ENCODE peak calls at places on chromosomes 13 and 19, in nine cellular contexts. One of them, this sample, is unnamed.

GRCh38 chr19:3670796-3671679 is 29.2 kb downstream of the PIP5K1C start:
- DNase-seq in choroid plexus epithelial cell: peak
- DNase-seq in cardiac muscle cell: peak
- DNase-seq in spleen: no peak
- DNase-seq in brain microvascular endothelial cell: peak
- DNase-seq in BJ: peak
- DNase-seq in GM23338: no peak
- DNase-seq in dorsolateral prefrontal cortex: no peak
- DNase-seq in A673: no peak
- DNase-seq in this sample: peak

GRCh38 chr13:99386911-99387788 is 80.0 kb upstream of the GPR183 start:
- DNase-seq in spleen: peak
- DNase-seq in A673: peak
- DNase-seq in dorsolateral prefrontal cortex: no peak
- DNase-seq in choroid plexus epithelial cell: peak
- DNase-seq in cardiac muscle cell: peak
- DNase-seq in brain microvascular endothelial cell: peak
- DNase-seq in BJ: no peak
- DNase-seq in GM23338: peak
- DNase-seq in this sample: no peak

GRCh38 chr13:77698211-77699058 is 948 bp downstream of the SLAIN1 start:
- DNase-seq in choroid plexus epithelial cell: no peak
- DNase-seq in A673: peak
- DNase-seq in BJ: no peak
- DNase-seq in spleen: peak
- DNase-seq in dorsolateral prefrontal cortex: peak
- DNase-seq in brain microvascular endothelial cell: no peak
- DNase-seq in cardiac muscle cell: no peak
- DNase-seq in GM23338: peak
- DNase-seq in this sample: peak

GRCh38 chr13:39451301-39451700 is 151.7 kb downstream of the LHFPL6 start:
- DNase-seq in choroid plexus epithelial cell: peak
- DNase-seq in dorsolateral prefrontal cortex: no peak
- DNase-seq in GM23338: no peak
- DNase-seq in cardiac muscle cell: peak
- DNase-seq in brain microvascular endothelial cell: no peak
- DNase-seq in A673: peak
- DNase-seq in spleen: no peak
- DNase-seq in BJ: no peak
- DNase-seq in this sample: no peak

GRCh38 chr19:46546194-46546896 is 50.7 kb upstream of the PNMA8B start:
- DNase-seq in BJ: no peak
- DNase-seq in choroid plexus epithelial cell: peak
- DNase-seq in brain microvascular endothelial cell: peak
- DNase-seq in GM23338: peak
- DNase-seq in cardiac muscle cell: no peak
- DNase-seq in A673: peak
- DNase-seq in dorsolateral prefrontal cortex: peak
- DNase-seq in spleen: peak
- DNase-seq in this sample: peak

GRCh38 chr13:100674363-100674847 is at the start of gene TMTC4:
- DNase-seq in choroid plexus epithelial cell: no peak
- DNase-seq in dorsolateral prefrontal cortex: no peak
- DNase-seq in spleen: no peak
- DNase-seq in GM23338: peak
- DNase-seq in BJ: no peak
- DNase-seq in cardiac muscle cell: no peak
- DNase-seq in A673: no peak
- DNase-seq in brain microvascular endothelial cell: no peak
- DNase-seq in this sample: no peak

GRCh38 chr19:5035105-5035761 is 66.3 kb downstream of the KDM4B start:
- DNase-seq in GM23338: no peak
- DNase-seq in choroid plexus epithelial cell: no peak
- DNase-seq in dorsolateral prefrontal cortex: no peak
- DNase-seq in brain microvascular endothelial cell: no peak
- DNase-seq in cardiac muscle cell: no peak
- DNase-seq in spleen: no peak
- DNase-seq in A673: no peak
- DNase-seq in BJ: no peak
- DNase-seq in this sample: no peak

GRCh38 chr19:41304706-41305483 is 5.1 kb upstream of the CCDC97 start:
- DNase-seq in cardiac muscle cell: no peak
- DNase-seq in A673: no peak
- DNase-seq in choroid plexus epithelial cell: no peak
- DNase-seq in brain microvascular endothelial cell: no peak
- DNase-seq in BJ: no peak
- DNase-seq in dorsolateral prefrontal cortex: no peak
- DNase-seq in GM23338: no peak
- DNase-seq in spleen: no peak
- DNase-seq in this sample: no peak

GRCh38 chr13:44417876-44418275 is 44.3 kb downstream of the SERP2 start:
- DNase-seq in GM23338: no peak
- DNase-seq in A673: no peak
- DNase-seq in brain microvascular endothelial cell: no peak
- DNase-seq in choroid plexus epithelial cell: no peak
- DNase-seq in spleen: peak
- DNase-seq in BJ: no peak
- DNase-seq in cardiac muscle cell: no peak
- DNase-seq in dorsolateral prefrontal cortex: no peak
- DNase-seq in this sample: no peak

GRCh38 chr19:3837332-3837731 is 31.5 kb downstream of the ZFR2 start:
- DNase-seq in brain microvascular endothelial cell: no peak
- DNase-seq in GM23338: no peak
- DNase-seq in cardiac muscle cell: no peak
- DNase-seq in choroid plexus epithelial cell: no peak
- DNase-seq in dorsolateral prefrontal cortex: no peak
- DNase-seq in A673: no peak
- DNase-seq in BJ: no peak
- DNase-seq in spleen: no peak
- DNase-seq in this sample: no peak

GRCh38 chr13:44050450-44051063 is 170.9 kb downstream of the LACC1 start:
- DNase-seq in dorsolateral prefrontal cortex: no peak
- DNase-seq in GM23338: peak
- DNase-seq in cardiac muscle cell: peak
- DNase-seq in BJ: no peak
- DNase-seq in choroid plexus epithelial cell: peak
- DNase-seq in spleen: no peak
- DNase-seq in brain microvascular endothelial cell: peak
- DNase-seq in A673: peak
- DNase-seq in this sample: peak

GRCh38 chr19:44749318-44749717 is 810 bp downstream of the BCL3 start:
- DNase-seq in BJ: no peak
- DNase-seq in spleen: no peak
- DNase-seq in cardiac muscle cell: no peak
- DNase-seq in choroid plexus epithelial cell: no peak
- DNase-seq in GM23338: no peak
- DNase-seq in brain microvascular endothelial cell: no peak
- DNase-seq in A673: no peak
- DNase-seq in dorsolateral prefrontal cortex: no peak
- DNase-seq in this sample: no peak

GRCh38 chr13:83733293-83733692 is 149.0 kb downstream of the SLITRK1 start:
- DNase-seq in GM23338: no peak
- DNase-seq in A673: no peak
- DNase-seq in brain microvascular endothelial cell: no peak
- DNase-seq in BJ: no peak
- DNase-seq in dorsolateral prefrontal cortex: no peak
- DNase-seq in choroid plexus epithelial cell: no peak
- DNase-seq in spleen: no peak
- DNase-seq in cardiac muscle cell: no peak
- DNase-seq in this sample: no peak

GRCh38 chr19:9883231-9883758 is 48.2 kb downstream of the PIN1 start:
- DNase-seq in spleen: no peak
- DNase-seq in BJ: no peak
- DNase-seq in A673: no peak
- DNase-seq in choroid plexus epithelial cell: no peak
- DNase-seq in dorsolateral prefrontal cortex: peak
- DNase-seq in GM23338: peak
- DNase-seq in cardiac muscle cell: peak
- DNase-seq in brain microvascular endothelial cell: no peak
- DNase-seq in this sample: no peak

GRCh38 chr13:33017410-33017929 is 1.2 kb downstream of the KL start:
- DNase-seq in A673: peak
- DNase-seq in cardiac muscle cell: peak
- DNase-seq in GM23338: peak
- DNase-seq in spleen: no peak
- DNase-seq in dorsolateral prefrontal cortex: no peak
- DNase-seq in BJ: no peak
- DNase-seq in brain microvascular endothelial cell: no peak
- DNase-seq in choroid plexus epithelial cell: peak
- DNase-seq in this sample: no peak

GRCh38 chr13:49776871-49777270 is 15.6 kb downstream of the KPNA3 start:
- DNase-seq in GM23338: no peak
- DNase-seq in BJ: no peak
- DNase-seq in A673: no peak
- DNase-seq in cardiac muscle cell: no peak
- DNase-seq in dorsolateral prefrontal cortex: no peak
- DNase-seq in choroid plexus epithelial cell: peak
- DNase-seq in spleen: no peak
- DNase-seq in brain microvascular endothelial cell: no peak
- DNase-seq in this sample: peak

DNA sequence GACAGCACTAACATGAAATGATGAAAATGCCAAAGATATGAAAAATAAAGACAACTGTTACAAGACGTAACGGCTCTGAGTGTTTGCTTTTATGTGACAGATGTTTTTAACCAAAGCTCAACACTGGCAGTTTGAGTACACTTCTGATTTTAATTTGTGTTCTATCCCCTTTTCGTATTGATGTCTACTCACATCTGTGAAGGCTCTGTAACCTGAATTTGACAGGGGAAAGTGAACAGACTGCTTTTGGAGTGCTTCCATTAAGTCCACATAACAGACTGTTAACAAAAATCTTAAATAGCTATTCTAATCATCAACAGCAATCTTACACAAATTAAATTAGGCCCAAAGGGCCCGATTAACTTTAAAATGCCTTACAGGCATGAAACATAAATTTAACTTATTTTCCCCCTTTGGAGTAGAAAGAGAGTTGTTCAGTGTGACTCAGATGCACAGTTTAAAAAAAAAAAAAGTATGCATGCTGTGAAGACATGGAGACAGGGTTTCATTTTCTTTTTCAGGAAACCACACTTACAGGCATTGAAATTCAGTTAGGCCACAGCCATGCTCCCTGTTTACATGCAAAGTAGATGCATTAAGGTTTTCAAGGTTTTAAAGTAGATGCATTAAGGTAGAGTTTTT is 16.3 kb upstream of the RNASEH2B start:
- DNase-seq in A673: peak
- DNase-seq in BJ: no peak
- DNase-seq in dorsolateral prefrontal cortex: no peak
- DNase-seq in GM23338: peak
- DNase-seq in spleen: no peak
- DNase-seq in cardiac muscle cell: peak
- DNase-seq in brain microvascular endothelial cell: no peak
- DNase-seq in choroid plexus epithelial cell: peak
- DNase-seq in this sample: peak
- H3K4me3 ChIP-seq in A673: no peak
- H3K4me3 ChIP-seq in BJ: no peak
- H3K4me3 ChIP-seq in dorsolateral prefrontal cortex: no peak
- H3K4me3 ChIP-seq in GM23338: peak
- H3K4me3 ChIP-seq in spleen: no peak
- H3K4me3 ChIP-seq in cardiac muscle cell: no peak
- H3K4me3 ChIP-seq in brain microvascular endothelial cell: no peak
- H3K4me3 ChIP-seq in choroid plexus epithelial cell: no peak
- H3K4me3 ChIP-seq in this sample: no peak

GRCh38 chr19:33134571-33135041 is 2.7 kb downstream of the WDR88 start:
- DNase-seq in dorsolateral prefrontal cortex: no peak
- DNase-seq in brain microvascular endothelial cell: no peak
- DNase-seq in A673: no peak
- DNase-seq in GM23338: peak
- DNase-seq in spleen: no peak
- DNase-seq in BJ: no peak
- DNase-seq in choroid plexus epithelial cell: no peak
- DNase-seq in cardiac muscle cell: no peak
- DNase-seq in this sample: no peak
- TF ChIP-seq CTCF in dorsolateral prefrontal cortex: no peak
- TF ChIP-seq CTCF in brain microvascular endothelial cell: no peak
- TF ChIP-seq CTCF in A673: no peak
- TF ChIP-seq CTCF in GM23338: no peak
- TF ChIP-seq CTCF in spleen: no peak
- TF ChIP-seq CTCF in BJ: no peak
- TF ChIP-seq CTCF in choroid plexus epithelial cell: no peak
- TF ChIP-seq CTCF in cardiac muscle cell: no peak
- TF ChIP-seq CTCF in this sample: no peak

DNA sequence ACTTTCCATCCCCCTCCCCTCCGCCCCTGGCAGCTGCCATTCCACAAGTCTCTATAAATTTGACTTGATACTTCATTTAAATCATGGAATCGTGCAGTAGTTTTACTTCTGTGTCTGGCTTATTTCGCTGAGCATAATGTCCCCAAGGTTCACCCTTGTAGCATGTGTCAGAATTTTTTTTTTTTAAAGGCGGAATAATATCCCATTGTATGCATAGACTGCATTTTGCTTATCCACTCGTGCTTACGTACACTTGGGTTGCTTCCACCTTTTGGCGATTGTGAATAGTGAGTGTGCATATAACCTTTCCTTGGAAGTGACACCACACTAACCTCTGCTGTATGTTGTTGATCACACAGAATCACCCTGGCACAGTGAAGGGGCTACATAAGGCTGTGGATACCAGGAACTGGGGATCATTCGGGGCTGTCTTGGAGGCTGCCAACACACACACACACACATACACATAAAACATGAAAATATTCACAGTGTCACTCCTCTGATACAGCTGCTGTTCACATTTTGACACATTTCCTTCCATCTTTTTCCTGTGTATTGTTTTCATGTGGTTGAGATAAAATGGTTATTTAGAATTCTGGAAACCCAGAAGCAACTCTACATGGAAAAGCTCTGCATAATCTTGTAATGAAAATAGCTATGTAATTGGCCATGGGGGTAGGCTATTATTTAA is 13.3 kb downstream of the ZNF71 start:
- DNase-seq in GM23338: no peak
- DNase-seq in dorsolateral prefrontal cortex: no peak
- DNase-seq in BJ: no peak
- DNase-seq in brain microvascular endothelial cell: no peak
- DNase-seq in choroid plexus epithelial cell: no peak
- DNase-seq in spleen: no peak
- DNase-seq in cardiac muscle cell: no peak
- DNase-seq in A673: no peak
- DNase-seq in this sample: no peak
- H3K4me3 ChIP-seq in GM23338: no peak
- H3K4me3 ChIP-seq in dorsolateral prefrontal cortex: no peak
- H3K4me3 ChIP-seq in BJ: no peak
- H3K4me3 ChIP-seq in brain microvascular endothelial cell: no peak
- H3K4me3 ChIP-seq in choroid plexus epithelial cell: no peak
- H3K4me3 ChIP-seq in spleen: no peak
- H3K4me3 ChIP-seq in cardiac muscle cell: no peak
- H3K4me3 ChIP-seq in A673: no peak
- H3K4me3 ChIP-seq in this sample: no peak

DNA sequence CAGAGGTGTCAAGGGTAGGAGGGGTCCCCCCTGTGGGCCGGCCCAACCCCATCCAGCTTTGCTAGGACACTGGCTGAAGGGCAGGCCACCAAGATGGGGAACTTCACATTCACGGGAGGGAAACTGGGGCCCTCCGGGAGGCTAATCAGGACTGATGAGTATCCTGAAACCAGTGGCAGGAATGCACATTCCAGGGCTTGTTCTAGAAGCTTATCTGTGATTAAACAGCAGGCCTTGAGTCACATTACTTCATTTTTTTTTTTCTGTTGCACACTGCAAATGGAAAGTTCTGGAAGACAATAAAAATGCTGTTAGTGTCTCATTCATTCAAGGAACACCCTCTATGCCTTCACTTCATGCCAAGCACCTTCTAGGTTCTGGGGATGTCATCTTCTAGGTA is 15.5 kb upstream of the SIGLEC11 start:
- DNase-seq in GM23338: no peak
- DNase-seq in spleen: no peak
- DNase-seq in BJ: no peak
- DNase-seq in dorsolateral prefrontal cortex: no peak
- DNase-seq in cardiac muscle cell: no peak
- DNase-seq in brain microvascular endothelial cell: no peak
- DNase-seq in choroid plexus epithelial cell: peak
- DNase-seq in A673: no peak
- DNase-seq in this sample: no peak
- TF ChIP-seq CTCF in GM23338: no peak
- TF ChIP-seq CTCF in spleen: no peak
- TF ChIP-seq CTCF in BJ: no peak
- TF ChIP-seq CTCF in dorsolateral prefrontal cortex: no peak
- TF ChIP-seq CTCF in cardiac muscle cell: no peak
- TF ChIP-seq CTCF in brain microvascular endothelial cell: no peak
- TF ChIP-seq CTCF in choroid plexus epithelial cell: no peak
- TF ChIP-seq CTCF in A673: no peak
- TF ChIP-seq CTCF in this sample: no peak